ENCODE peak calls at places on chromosomes 11 and 22, in ten cellular contexts. X, R, D, O, H, P, L, Y, F and A are unnamed samples.

GRCh38 chr11:95232666-95233065 is 1.7 kb upstream of the SESN3 start:
- DNase-seq in X (no peak), R (no peak), D (no peak), O (no peak), H (no peak), P (no peak), L (no peak), Y (no peak), F (no peak), A (no peak)

GRCh38 chr11:126853732-126854131 is 146.8 kb downstream of the KIRREL3 start:
- DNase-seq in X (no peak), R (no peak), D (no peak), O (no peak), H (no peak), P (no peak), L (no peak), Y (peak), F (no peak), A (no peak)

GRCh38 chr11:8809605-8810272 is 101.2 kb upstream of the AKIP1 start:
- DNase-seq in X (no peak), R (no peak), D (no peak), O (no peak), H (no peak), P (no peak), L (no peak), Y (no peak), F (no peak), A (no peak)

GRCh38 chr22:37230673-37231405 is 13.2 kb downstream of the RAC2 start:
- DNase-seq in X (no peak), R (no peak), D (no peak), O (no peak), H (no peak), P (no peak), L (peak), Y (no peak), F (no peak), A (no peak)

GRCh38 chr11:109940816-109941215 is 152.4 kb upstream of the ZC3H12C start:
- DNase-seq in X (no peak), R (peak), D (peak), O (peak), H (peak), P (no peak), L (no peak), Y (peak), F (peak), A (peak)

GRCh38 chr22:20666560-20666959 is 107.4 kb upstream of the SERPIND1 start:
- DNase-seq in X (no peak), R (no peak), D (no peak), O (no peak), H (no peak), P (no peak), L (no peak), Y (no peak), F (no peak), A (no peak)

GRCh38 chr22:44091021-44091721 is 67.1 kb downstream of the PARVB start:
- DNase-seq in X (no peak), R (peak), D (peak), O (no peak), H (no peak), P (no peak), L (no peak), Y (peak), F (no peak), A (peak)

GRCh38 chr11:117519590-117519989 is 191.9 kb downstream of the CEP164 start:
- DNase-seq in X (no peak), R (no peak), D (no peak), O (no peak), H (no peak), P (no peak), L (peak), Y (no peak), F (no peak), A (peak)

GRCh38 chr11:36391062-36391461 is 95.0 kb downstream of the PRR5L start:
- DNase-seq in X (no peak), R (no peak), D (no peak), O (no peak), H (no peak), P (no peak), L (peak), Y (no peak), F (no peak), A (no peak)

GRCh38 chr11:93480756-93481155 is 62.4 kb downstream of the SMCO4 start:
- DNase-seq in X (no peak), R (no peak), D (no peak), O (no peak), H (no peak), P (no peak), L (no peak), Y (no peak), F (no peak), A (peak)

GRCh38 chr11:134754196-134754822 is 342.3 kb upstream of the B3GAT1 start:
- DNase-seq in X (no peak), R (no peak), D (no peak), O (no peak), H (no peak), P (no peak), L (no peak), Y (no peak), F (no peak), A (no peak)

GRCh38 chr22:25134028-25134427 is 65.6 kb upstream of the CRYBB3 start:
- DNase-seq in X (no peak), R (no peak), D (no peak), O (no peak), H (peak), P (no peak), L (no peak), Y (no peak), F (no peak), A (peak)

GRCh38 chr22:49381595-49382450 is 445.9 kb downstream of the BRD1 start:
- DNase-seq in X (no peak), R (no peak), D (no peak), O (no peak), H (no peak), P (no peak), L (peak), Y (no peak), F (no peak), A (no peak)

GRCh38 chr22:42056757-42057511 is 13.7 kb downstream of the NAGA start:
- DNase-seq in X (no peak), R (no peak), D (no peak), O (no peak), H (no peak), P (no peak), L (no peak), Y (no peak), F (no peak), A (no peak)

GRCh38 chr22:26606611-26607010 is 11.2 kb downstream of the CRYBB1 start:
- DNase-seq in X (no peak), R (peak), D (peak), O (no peak), H (peak), P (no peak), L (no peak), Y (peak), F (no peak), A (peak)

GRCh38 chr11:134332189-134332631 is 422 bp downstream of the GLB1L2 start:
- DNase-seq in X (no peak), R (no peak), D (no peak), O (no peak), H (no peak), P (no peak), L (no peak), Y (no peak), F (no peak), A (no peak)

GRCh38 chr22:31491218-31491962 is 1.7 kb upstream of the EIF4ENIF1 start:
- DNase-seq in X (no peak), R (no peak), D (no peak), O (no peak), H (no peak), P (no peak), L (no peak), Y (no peak), F (no peak), A (no peak)

GRCh38 chr22:39900306-39901227 is at the start of gene GRAP2:
- DNase-seq in X (no peak), R (no peak), D (no peak), O (no peak), H (no peak), P (no peak), L (no peak), Y (no peak), F (no peak), A (no peak)

GRCh38 chr22:36343720-36344105 is 44.1 kb downstream of the MYH9 start:
- DNase-seq in X (no peak), R (no peak), D (no peak), O (no peak), H (no peak), P (no peak), L (no peak), Y (no peak), F (no peak), A (no peak)

GRCh38 chr11:25349537-25349936 is 852.7 kb downstream of the LUZP2 start:
- DNase-seq in X (no peak), R (no peak), D (no peak), O (no peak), H (no peak), P (no peak), L (no peak), Y (no peak), F (no peak), A (no peak)

GRCh38 chr11:114348200-114349191 is 51.8 kb downstream of the C11orf71 start:
- DNase-seq in X (no peak), R (peak), D (peak), O (peak), H (peak), P (peak), L (no peak), Y (no peak), F (peak), A (peak)

GRCh38 chr22:32852346-32853251 is 51.1 kb downstream of the TIMP3 start:
- DNase-seq in X (peak), R (peak), D (peak), O (no peak), H (no peak), P (no peak), L (no peak), Y (no peak), F (no peak), A (no peak)

GRCh38 chr11:83639995-83640758 is 354.0 kb upstream of the CCDC90B start:
- DNase-seq in X (no peak), R (no peak), D (no peak), O (no peak), H (no peak), P (no peak), L (no peak), Y (no peak), F (no peak), A (no peak)

GRCh38 chr11:70703141-70704052 is 305.1 kb downstream of the CTTN start:
- DNase-seq in X (no peak), R (no peak), D (no peak), O (no peak), H (no peak), P (no peak), L (no peak), Y (no peak), F (no peak), A (no peak)

GRCh38 chr11:80727315-80727714 is 1286.5 kb upstream of the TENM4 start:
- DNase-seq in X (no peak), R (peak), D (peak), O (no peak), H (no peak), P (peak), L (no peak), Y (no peak), F (no peak), A (peak)

GRCh38 chr11:57344826-57345225 is 6.7 kb downstream of the P2RX3 start:
- DNase-seq in X (no peak), R (no peak), D (no peak), O (no peak), H (no peak), P (no peak), L (no peak), Y (no peak), F (no peak), A (no peak)

GRCh38 chr22:19722175-19722914 is 994 bp upstream of the GP1BB start:
- DNase-seq in X (no peak), R (no peak), D (no peak), O (no peak), H (no peak), P (no peak), L (no peak), Y (no peak), F (no peak), A (no peak)

GRCh38 chr22:20295262-20296064 is 24.4 kb downstream of the DGCR6L start:
- DNase-seq in X (no peak), R (no peak), D (no peak), O (no peak), H (no peak), P (no peak), L (no peak), Y (no peak), F (no peak), A (no peak)

GRCh38 chr11:97990162-97990920 is 1030.4 kb upstream of the CNTN5 start:
- DNase-seq in X (no peak), R (peak), D (peak), O (no peak), H (peak), P (no peak), L (no peak), Y (no peak), F (no peak), A (no peak)

GRCh38 chr11:44377914-44378321 is 68.0 kb upstream of the ALX4 start:
- DNase-seq in X (no peak), R (no peak), D (no peak), O (no peak), H (no peak), P (no peak), L (no peak), Y (no peak), F (no peak), A (no peak)

GRCh38 chr11:63917685-63918523 is 940 bp upstream of the RCOR2 start:
- DNase-seq in X (peak), R (peak), D (peak), O (no peak), H (no peak), P (no peak), L (peak), Y (peak), F (no peak), A (no peak)

GRCh38 chr11:2268911-2269600 is 1.3 kb downstream of the ASCL2 start:
- DNase-seq in X (no peak), R (peak), D (peak), O (no peak), H (peak), P (no peak), L (peak), Y (no peak), F (no peak), A (peak)

GRCh38 chr11:85710912-85711311 is 24.9 kb upstream of the CCDC89 start:
- DNase-seq in X (no peak), R (no peak), D (no peak), O (no peak), H (no peak), P (no peak), L (no peak), Y (no peak), F (no peak), A (peak)

GRCh38 chr11:95790933-95791247 is 592 bp downstream of the CEP57 start:
- DNase-seq in X (peak), R (peak), D (peak), O (no peak), H (peak), P (no peak), L (peak), Y (peak), F (no peak), A (peak)

GRCh38 chr22:19774628-19775027 is 14.1 kb downstream of the TBX1 start:
- DNase-seq in X (no peak), R (no peak), D (no peak), O (no peak), H (no peak), P (no peak), L (no peak), Y (no peak), F (no peak), A (no peak)

GRCh38 chr11:69383372-69383771 is 89.4 kb downstream of the MYEOV start:
- DNase-seq in X (no peak), R (no peak), D (no peak), O (no peak), H (no peak), P (no peak), L (no peak), Y (no peak), F (no peak), A (no peak)

GRCh38 chr11:61949169-61950034 is 749 bp upstream of the BEST1 start:
- DNase-seq in X (peak), R (peak), D (peak), O (peak), H (no peak), P (peak), L (peak), Y (peak), F (peak), A (peak)

GRCh38 chr11:132650969-132651720 is 881.2 kb downstream of the OPCML start:
- DNase-seq in X (no peak), R (no peak), D (no peak), O (no peak), H (no peak), P (no peak), L (peak), Y (no peak), F (no peak), A (no peak)

GRCh38 chr11:69382131-69383128 is 88.5 kb downstream of the MYEOV start:
- DNase-seq in X (peak), R (peak), D (peak), O (no peak), H (no peak), P (no peak), L (peak), Y (no peak), F (no peak), A (no peak)

GRCh38 chr11:61494341-61495038 is 14.1 kb upstream of the LRRC10B start:
- DNase-seq in X (no peak), R (no peak), D (no peak), O (no peak), H (no peak), P (no peak), L (no peak), Y (no peak), F (no peak), A (no peak)

GRCh38 chr11:65623177-65623576 is 7.6 kb downstream of the PCNX3 start:
- DNase-seq in X (no peak), R (no peak), D (no peak), O (no peak), H (no peak), P (no peak), L (no peak), Y (no peak), F (no peak), A (no peak)

GRCh38 chr11:65624931-65625627 is 9.5 kb downstream of the PCNX3 start:
- DNase-seq in X (no peak), R (no peak), D (no peak), O (no peak), H (no peak), P (no peak), L (no peak), Y (no peak), F (no peak), A (no peak)

GRCh38 chr11:65627202-65627601 is 10.7 kb upstream of the SIPA1 start:
- DNase-seq in X (no peak), R (no peak), D (no peak), O (no peak), H (no peak), P (no peak), L (no peak), Y (no peak), F (no peak), A (no peak)

GRCh38 chr11:65623852-65624616 is 8.5 kb downstream of the PCNX3 start:
- DNase-seq in X (no peak), R (no peak), D (no peak), O (no peak), H (no peak), P (no peak), L (no peak), Y (no peak), F (no peak), A (no peak)

DNA sequence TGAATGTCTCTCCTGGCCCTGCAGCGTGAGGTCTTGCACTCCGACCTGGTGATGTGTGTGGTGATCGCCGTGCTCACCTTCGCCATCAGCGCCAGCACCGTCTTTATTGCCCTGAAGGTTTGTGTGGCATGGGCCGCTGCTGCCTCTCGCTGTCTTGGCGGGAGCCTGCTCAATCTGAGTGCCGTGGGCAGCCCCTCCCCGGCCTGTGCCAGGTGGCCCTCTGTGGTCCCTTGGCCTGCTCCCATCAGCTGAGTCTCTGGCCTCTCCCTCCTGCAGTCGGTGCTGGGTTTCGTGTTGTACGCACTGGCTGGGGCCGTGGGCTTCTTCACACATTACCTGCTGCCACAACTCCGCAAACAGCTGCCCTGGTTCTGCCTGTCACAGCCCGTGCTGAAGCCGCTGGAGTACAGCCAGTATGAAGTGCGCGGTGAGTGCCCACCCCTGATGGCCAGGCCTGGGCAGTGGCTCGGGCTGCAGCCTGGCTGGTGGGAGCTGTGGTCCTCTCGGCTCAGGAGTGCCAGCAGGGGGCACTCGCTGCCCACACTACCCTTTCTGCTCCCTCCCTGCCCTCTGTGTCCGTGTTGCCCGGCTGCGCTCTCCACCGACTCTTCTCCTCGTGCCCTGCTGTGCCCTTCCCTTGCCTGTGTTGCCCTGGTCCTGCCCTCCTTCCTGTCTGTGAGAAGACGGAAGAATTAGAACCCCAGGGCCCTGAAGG is 10.2 kb downstream of the PCNX3 start:
- DNase-seq in X (peak), R (peak), D (peak), O (no peak), H (no peak), P (no peak), L (peak), Y (peak), F (no peak), A (no peak)
- TF ChIP-seq CTCF in X (no peak), R (peak), D (peak), O (peak), H (peak), P (no peak), L (peak), Y (peak), F (peak), A (peak)

GRCh38 chr11:20022363-20023081 is 137.8 kb downstream of the DBX1 start:
- DNase-seq in X (no peak), R (peak), D (peak), O (no peak), H (peak), P (no peak), L (no peak), Y (peak), F (no peak), A (peak)
- H3K4me3 ChIP-seq in X (no peak), R (peak), D (no peak), O (peak), H (peak), P (peak), L (no peak), Y (peak), F (no peak), A (peak)

DNA sequence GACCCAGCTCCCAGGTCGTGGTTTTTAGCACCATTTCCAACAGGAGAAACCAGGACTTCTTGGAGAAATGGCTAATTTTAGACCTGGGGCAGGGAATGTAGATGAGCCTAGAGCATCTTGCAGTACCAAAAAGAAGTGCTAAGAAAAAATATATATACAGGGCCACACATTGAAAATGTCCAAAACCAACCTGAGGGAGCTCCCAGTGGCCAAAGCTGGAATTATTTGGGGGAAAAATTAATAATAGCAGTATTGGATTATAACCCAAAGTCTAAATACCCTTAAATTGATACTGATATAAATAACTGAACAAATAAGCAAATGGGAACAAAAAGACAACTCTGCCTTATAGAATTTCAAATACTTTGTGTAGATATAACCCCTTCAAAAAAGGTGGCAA is 108.0 kb downstream of the PARVA start:
- DNase-seq in X (no peak), R (no peak), D (peak), O (no peak), H (no peak), P (no peak), L (no peak), Y (no peak), F (no peak), A (no peak)
- TF ChIP-seq CTCF in X (peak), R (peak), D (peak), O (peak), H (peak), P (no peak), L (no peak), Y (peak), F (peak), A (peak)

GRCh38 chr11:75554258-75555022 is 7.6 kb upstream of the SERPINH1 start:
- DNase-seq in X (peak), R (peak), D (peak), O (peak), H (no peak), P (no peak), L (peak), Y (no peak), F (peak), A (no peak)
- H3K4me3 ChIP-seq in X (no peak), R (no peak), D (peak), O (peak), H (no peak), P (no peak), L (no peak), Y (no peak), F (peak), A (no peak)

GRCh38 chr11:34261095-34261494 is 96.7 kb downstream of the ABTB2 start:
- DNase-seq in X (no peak), R (no peak), D (no peak), O (no peak), H (no peak), P (no peak), L (no peak), Y (no peak), F (no peak), A (no peak)

GRCh38 chr11:34261820-34262219 is 96.0 kb downstream of the ABTB2 start:
- DNase-seq in X (no peak), R (no peak), D (no peak), O (no peak), H (no peak), P (no peak), L (no peak), Y (no peak), F (no peak), A (no peak)

GRCh38 chr11:34264266-34265110 is 93.3 kb downstream of the ABTB2 start:
- DNase-seq in X (no peak), R (peak), D (no peak), O (no peak), H (no peak), P (no peak), L (no peak), Y (no peak), F (no peak), A (no peak)

GRCh38 chr11:34262601-34263081 is 95.2 kb downstream of the ABTB2 start:
- DNase-seq in X (no peak), R (no peak), D (no peak), O (no peak), H (no peak), P (no peak), L (no peak), Y (no peak), F (no peak), A (no peak)

GRCh38 chr11:34263462-34264186 is 94.2 kb downstream of the ABTB2 start:
- DNase-seq in X (peak), R (peak), D (peak), O (peak), H (peak), P (no peak), L (peak), Y (peak), F (peak), A (peak)
- TF ChIP-seq CTCF in X (no peak), R (no peak), D (no peak), O (no peak), H (no peak), P (no peak), L (no peak), Y (no peak), F (no peak), A (no peak)